ENCODE peak calls at places on chromosomes 6 and 20, in six cellular contexts. X, Y, E, H, P and Z are unnamed samples.

GRCh38 chr6:96554559-96554958 is 8.4 kb upstream of the FHL5 start:
- DNase-seq in Y (no peak), E (no peak), H (no peak), P (no peak), X (no peak), Z (no peak)

GRCh38 chr6:110688661-110689268 is 126.5 kb downstream of the CDK19 start:
- DNase-seq in Y (no peak), H (no peak), E (no peak), X (no peak), P (no peak), Z (no peak)

GRCh38 chr6:13873288-13874190 is 51.2 kb upstream of the RNF182 start:
- DNase-seq in P (peak), H (peak), Y (peak), E (peak), X (peak), Z (peak)

GRCh38 chr20:63968136-63968927 is 1.4 kb downstream of the ZNF512B start:
- DNase-seq in P (no peak), X (no peak), Y (no peak), E (no peak), H (no peak), Z (no peak)

GRCh38 chr6:35402136-35402855 is 49.8 kb upstream of the FANCE start:
- DNase-seq in X (no peak), P (no peak), Y (no peak), H (peak), E (no peak), Z (no peak)

GRCh38 chr20:3282271-3283221 is 43.6 kb upstream of the SLC4A11 start:
- DNase-seq in H (no peak), E (no peak), P (no peak), Y (no peak), X (no peak), Z (no peak)

GRCh38 chr6:166905505-166906134 is 50.7 kb downstream of the RNASET2 start:
- DNase-seq in P (no peak), H (no peak), X (no peak), E (no peak), Y (no peak), Z (peak)

GRCh38 chr6:147204060-147204785 is at the start of gene STXBP5:
- DNase-seq in X (peak), P (peak), H (peak), E (peak), Y (no peak), Z (no peak)

GRCh38 chr20:63093966-63094766 is 87.4 kb upstream of the BHLHE23 start:
- DNase-seq in P (no peak), Y (no peak), X (no peak), H (no peak), E (peak), Z (no peak)

GRCh38 chr6:106860940-106861339 is 113.6 kb downstream of the CD24 start:
- DNase-seq in Y (no peak), H (no peak), E (no peak), X (no peak), P (no peak), Z (no peak)

GRCh38 chr6:53056273-53056672 is 8.9 kb upstream of the FBXO9 start:
- DNase-seq in P (no peak), Y (no peak), X (no peak), E (no peak), H (no peak), Z (no peak)

GRCh38 chr20:25281541-25281991 is 33.7 kb downstream of the PYGB start:
- DNase-seq in X (no peak), P (no peak), E (peak), H (no peak), Y (no peak), Z (no peak)

GRCh38 chr6:129446272-129446851 is 263.6 kb downstream of the ARHGAP18 start:
- DNase-seq in Y (no peak), E (no peak), H (no peak), P (no peak), X (no peak), Z (no peak)

GRCh38 chr6:3456794-3457709 is at the start of gene SLC22A23:
- DNase-seq in E (peak), Y (no peak), P (peak), X (peak), H (peak), Z (no peak)

GRCh38 chr20:46505501-46505900 is 7.9 kb downstream of the ZNF334 start:
- DNase-seq in X (no peak), H (no peak), P (no peak), E (no peak), Y (no peak), Z (no peak)